ENCODE peak calls at places on chromosomes 11 and 22, in six cellular contexts. B is LoVo; Y is anterior cingulate cortex; L is heart right ventricle; J is stimulated activated CD8-positive, alpha-beta memory T cell treated with anti-CD3 and anti-CD28 coated beads, Interleukin-15, amount 100 ng/mL, for 24 hours; D is CD4-positive, alpha-beta T cell. U is an unnamed sample.

GRCh38 chr22:45334068-45334467 is 24.3 kb downstream of the FAM118A start:
- DNase-seq in Y (no peak), L (no peak), D (no peak), B (no peak), J (no peak), U (peak; percentile 88)

GRCh38 chr11:33778682-33779081 is 4.4 kb upstream of the FBXO3 start:
- DNase-seq in L (no peak), Y (no peak), J (no peak), B (no peak), D (no peak), U (no peak)

GRCh38 chr11:88297320-88298263 is 39.9 kb downstream of the CTSC start:
- DNase-seq in J (no peak), D (no peak), L (no peak), B (no peak), Y (no peak), U (no peak)

GRCh38 chr11:14894657-14895598 is 2.9 kb upstream of the CYP2R1 start:
- DNase-seq in D (no peak), J (no peak), B (no peak), L (peak; percentile 27), Y (no peak), U (no peak)

GRCh38 chr11:23151819-23152218 is 291.5 kb upstream of the CCDC179 start:
- DNase-seq in Y (no peak), B (no peak), J (no peak), L (no peak), D (no peak), U (no peak)

GRCh38 chr22:46577361-46578249 is 40.2 kb upstream of the CELSR1 start:
- DNase-seq in J (no peak), B (no peak), L (peak; percentile 44), D (no peak), Y (no peak), U (no peak)

GRCh38 chr11:34238533-34238932 is 119.3 kb downstream of the ABTB2 start:
- DNase-seq in L (no peak), B (no peak), Y (no peak), D (no peak), J (no peak), U (no peak)

GRCh38 chr11:115784796-115785521 is 280.7 kb upstream of the CADM1 start:
- DNase-seq in D (no peak), Y (no peak), J (no peak), L (peak; percentile 51), B (no peak), U (no peak)

GRCh38 chr11:63553759-63554158 is 9.4 kb downstream of the PLAAT2 start:
- DNase-seq in Y (no peak), J (no peak), B (no peak), L (no peak), D (peak; percentile 51), U (no peak)

GRCh38 chr11:126512741-126513715 is 157.5 kb downstream of the ST3GAL4 start:
- DNase-seq in Y (no peak), L (no peak), J (no peak), B (no peak), D (no peak), U (no peak)

GRCh38 chr22:43185860-43186261 is 1.1 kb downstream of the TTLL12 start:
- DNase-seq in L (peak; percentile 62), D (no peak), B (peak; percentile 29), J (no peak), Y (no peak), U (peak; percentile 81)

GRCh38 chr11:21988477-21988876 is 204.4 kb upstream of the ANO5 start:
- DNase-seq in B (no peak), Y (no peak), J (no peak), D (no peak), L (no peak), U (no peak)

GRCh38 chr22:31526275-31526674 is 29.9 kb downstream of the SFI1 start:
- DNase-seq in J (no peak), L (no peak), Y (no peak), D (no peak), B (no peak), U (no peak)

GRCh38 chr11:65468874-65469333 is 29.9 kb upstream of the MALAT1 start:
- DNase-seq in D (peak; percentile 53), Y (no peak), L (peak; percentile 61), B (no peak), J (no peak), U (peak; percentile 75)

GRCh38 chr11:76802621-76803020 is 19.5 kb downstream of the TSKU start:
- DNase-seq in D (no peak), B (no peak), Y (no peak), J (no peak), L (no peak), U (no peak)

GRCh38 chr11:81267246-81267645 is 1466.4 kb downstream of the FAM181B start:
- DNase-seq in L (no peak), D (no peak), B (no peak), Y (no peak), J (no peak), U (no peak)

GRCh38 chr11:60774726-60775125 is 10.4 kb upstream of the MS4A10 start:
- DNase-seq in J (no peak), D (no peak), B (no peak), L (no peak), Y (no peak), U (no peak)

GRCh38 chr11:128323381-128323780 is 264.0 kb downstream of the ETS1 start:
- DNase-seq in J (no peak), Y (no peak), B (no peak), L (no peak), D (no peak), U (no peak)

U was measured in LNCaP clone FGC.